ENCODE peak calls at places on chromosomes 16 and 17, in eight cellular contexts. One of them, this sample, is unnamed.
A peak's percentile ranks its signal among the peaks of the same experiment; 100 is the strongest.

GRCh38 chr16:4414187-4414909 is 2.0 kb downstream of the CORO7 start:
- DNase-seq in HepG2: no peak
- DNase-seq in prostate gland: no peak
- DNase-seq in transverse colon: peak; percentile 61
- DNase-seq in K562: no peak
- DNase-seq in IMR-90: no peak
- DNase-seq in heart left ventricle: no peak
- DNase-seq in endothelial cell of umbilical vein: no peak
- DNase-seq in this sample: no peak

GRCh38 chr17:78900816-78901215 is 2.2 kb downstream of the CEP295NL start:
- DNase-seq in K562: no peak
- DNase-seq in heart left ventricle: no peak
- DNase-seq in prostate gland: no peak
- DNase-seq in endothelial cell of umbilical vein: no peak
- DNase-seq in HepG2: no peak
- DNase-seq in IMR-90: no peak
- DNase-seq in transverse colon: no peak
- DNase-seq in this sample: no peak

GRCh38 chr16:28834349-28834748 is 11.6 kb downstream of the ATXN2L start:
- DNase-seq in HepG2: no peak
- DNase-seq in transverse colon: no peak
- DNase-seq in heart left ventricle: no peak
- DNase-seq in prostate gland: no peak
- DNase-seq in endothelial cell of umbilical vein: no peak
- DNase-seq in K562: no peak
- DNase-seq in IMR-90: no peak
- DNase-seq in this sample: no peak

GRCh38 chr17:8057691-8058114 is 18.8 kb downstream of the ALOX15B start:
- DNase-seq in prostate gland: peak; percentile 72
- DNase-seq in K562: peak; percentile 76
- DNase-seq in IMR-90: peak; percentile 75
- DNase-seq in heart left ventricle: peak; percentile 37
- DNase-seq in endothelial cell of umbilical vein: peak; percentile 76
- DNase-seq in transverse colon: no peak
- DNase-seq in HepG2: peak; percentile 75
- DNase-seq in this sample: no peak

GRCh38 chr16:51982715-51983680 is 563.9 kb downstream of the TOX3 start:
- DNase-seq in IMR-90: peak; percentile 78
- DNase-seq in prostate gland: peak; percentile 61
- DNase-seq in HepG2: peak; percentile 67
- DNase-seq in K562: peak; percentile 58
- DNase-seq in heart left ventricle: peak; percentile 21
- DNase-seq in endothelial cell of umbilical vein: peak; percentile 28
- DNase-seq in transverse colon: peak; percentile 15
- DNase-seq in this sample: no peak

GRCh38 chr17:82897514-82898249 is 57.9 kb upstream of the ZNF750 start:
- DNase-seq in IMR-90: no peak
- DNase-seq in prostate gland: no peak
- DNase-seq in transverse colon: no peak
- DNase-seq in HepG2: no peak
- DNase-seq in K562: no peak
- DNase-seq in heart left ventricle: no peak
- DNase-seq in endothelial cell of umbilical vein: no peak
- DNase-seq in this sample: no peak

GRCh38 chr16:11014159-11014558 is 69.8 kb downstream of the CLEC16A start:
- DNase-seq in transverse colon: no peak
- DNase-seq in heart left ventricle: no peak
- DNase-seq in endothelial cell of umbilical vein: no peak
- DNase-seq in HepG2: no peak
- DNase-seq in prostate gland: no peak
- DNase-seq in IMR-90: peak; percentile 92
- DNase-seq in K562: no peak
- DNase-seq in this sample: no peak

GRCh38 chr17:34499576-34499975 is 79.8 kb upstream of the TMEM132E start:
- DNase-seq in transverse colon: no peak
- DNase-seq in HepG2: no peak
- DNase-seq in endothelial cell of umbilical vein: peak; percentile 31
- DNase-seq in K562: peak; percentile 34
- DNase-seq in heart left ventricle: no peak
- DNase-seq in IMR-90: peak; percentile 27
- DNase-seq in prostate gland: no peak
- DNase-seq in this sample: no peak

GRCh38 chr17:16953347-16953746 is 18.6 kb downstream of the TNFRSF13B start:
- DNase-seq in K562: no peak
- DNase-seq in heart left ventricle: no peak
- DNase-seq in transverse colon: no peak
- DNase-seq in prostate gland: no peak
- DNase-seq in IMR-90: no peak
- DNase-seq in HepG2: no peak
- DNase-seq in endothelial cell of umbilical vein: no peak
- DNase-seq in this sample: no peak

DNA sequence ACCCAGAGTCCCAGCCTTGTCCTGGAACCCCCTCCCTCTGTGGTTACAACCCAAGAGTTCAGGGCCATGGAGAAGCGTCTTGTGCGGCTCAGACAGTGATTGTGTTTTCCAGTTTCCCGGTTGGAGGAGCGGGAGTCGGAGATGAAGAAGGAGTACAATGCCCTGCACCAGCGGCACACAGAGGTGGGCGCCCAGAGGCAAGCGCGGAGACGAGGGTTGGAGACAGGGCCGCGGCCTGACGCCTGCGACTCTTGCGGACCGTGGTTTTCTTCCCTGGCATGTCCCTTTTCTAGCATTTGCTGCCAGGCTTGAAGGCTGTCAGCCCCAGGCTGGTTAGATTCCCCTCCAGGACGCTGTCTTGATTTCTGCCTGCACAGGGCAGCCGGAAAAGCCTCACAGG is 23.0 kb downstream of the MAPK8IP3 start:
- DNase-seq in heart left ventricle: no peak
- DNase-seq in prostate gland: no peak
- DNase-seq in IMR-90: no peak
- DNase-seq in K562: no peak
- DNase-seq in endothelial cell of umbilical vein: no peak
- DNase-seq in transverse colon: no peak
- DNase-seq in HepG2: no peak
- DNase-seq in this sample: no peak
- H3K4me1 ChIP-seq in heart left ventricle: no peaks in the 10 kb centered on the region
- H3K4me1 ChIP-seq in prostate gland: no peaks in the 10 kb centered on the region
- H3K4me1 ChIP-seq in IMR-90: no peaks in the 10 kb centered on the region
- H3K4me1 ChIP-seq in K562: peaks cover 17% of the 10 kb centered on the region
- H3K4me1 ChIP-seq in endothelial cell of umbilical vein: no peaks in the 10 kb centered on the region
- H3K4me1 ChIP-seq in transverse colon: no peaks in the 10 kb centered on the region
- H3K4me1 ChIP-seq in HepG2: peaks cover under 1% of the 10 kb centered on the region
- H3K4me1 ChIP-seq in this sample: no peaks in the 10 kb centered on the region

GRCh38 chr17:40363480-40363838 is 1.1 kb downstream of the GJD3 start:
- DNase-seq in heart left ventricle: peak; percentile 57
- DNase-seq in HepG2: no peak
- DNase-seq in K562: peak; percentile 58
- DNase-seq in endothelial cell of umbilical vein: peak; percentile 31
- DNase-seq in IMR-90: no peak
- DNase-seq in transverse colon: peak; percentile 15
- DNase-seq in prostate gland: no peak
- DNase-seq in this sample: peak; percentile 43
- TF ChIP-seq POLR2A in heart left ventricle: no peak
- TF ChIP-seq POLR2A in HepG2: no peak
- TF ChIP-seq POLR2A in K562: no peak
- TF ChIP-seq POLR2A in endothelial cell of umbilical vein: peak; percentile 17
- TF ChIP-seq POLR2A in IMR-90: no peak
- TF ChIP-seq POLR2A in transverse colon: no peak
- TF ChIP-seq POLR2A in prostate gland: no peak
- TF ChIP-seq POLR2A in this sample: no peak

DNA sequence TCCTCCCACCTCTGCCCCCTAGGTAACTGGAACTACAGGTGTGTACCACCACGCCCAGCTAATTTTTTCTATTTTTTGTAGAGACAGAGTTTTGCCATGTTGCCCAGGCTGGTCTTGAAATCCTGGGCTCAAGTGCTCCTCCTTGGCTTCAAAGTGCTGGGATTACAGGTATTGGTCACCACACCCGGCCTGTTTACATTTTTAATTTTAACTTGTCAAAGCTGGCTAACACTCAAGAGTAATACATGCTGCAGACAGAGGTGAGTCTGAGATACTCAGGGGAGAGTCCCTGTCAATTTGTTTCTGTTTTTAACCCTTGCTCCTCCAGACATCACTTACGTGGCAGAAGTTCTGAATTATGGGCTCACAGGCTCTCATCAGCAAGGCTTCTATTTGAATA is 50.7 kb upstream of the CLEC18B start:
- DNase-seq in IMR-90: no peak
- DNase-seq in heart left ventricle: no peak
- DNase-seq in HepG2: no peak
- DNase-seq in transverse colon: no peak
- DNase-seq in endothelial cell of umbilical vein: no peak
- DNase-seq in prostate gland: no peak
- DNase-seq in K562: no peak
- DNase-seq in this sample: no peak
- H3K36me3 ChIP-seq in IMR-90: peaks cover 51% of the 10 kb centered on the region
- H3K36me3 ChIP-seq in heart left ventricle: peaks cover 100% of the 10 kb centered on the region
- H3K36me3 ChIP-seq in HepG2: peaks cover 91% of the 10 kb centered on the region
- H3K36me3 ChIP-seq in transverse colon: peaks cover 59% of the 10 kb centered on the region
- H3K36me3 ChIP-seq in endothelial cell of umbilical vein: peaks cover 30% of the 10 kb centered on the region
- H3K36me3 ChIP-seq in prostate gland: peaks cover 11% of the 10 kb centered on the region
- H3K36me3 ChIP-seq in K562: peaks cover 64% of the 10 kb centered on the region
- H3K36me3 ChIP-seq in this sample: peaks cover 50% of the 10 kb centered on the region

GRCh38 chr17:81354252-81354943 is 40.9 kb upstream of the BAHCC1 start:
- DNase-seq in HepG2: no peak
- DNase-seq in transverse colon: no peak
- DNase-seq in heart left ventricle: no peak
- DNase-seq in K562: no peak
- DNase-seq in prostate gland: no peak
- DNase-seq in IMR-90: no peak
- DNase-seq in endothelial cell of umbilical vein: no peak
- DNase-seq in this sample: no peak
- H3K4me1 ChIP-seq in HepG2: peaks cover 53% of the 10 kb centered on the region
- H3K4me1 ChIP-seq in transverse colon: peaks cover 12% of the 10 kb centered on the region
- H3K4me1 ChIP-seq in heart left ventricle: no peaks in the 10 kb centered on the region
- H3K4me1 ChIP-seq in K562: peaks cover 25% of the 10 kb centered on the region
- H3K4me1 ChIP-seq in prostate gland: no peaks in the 10 kb centered on the region
- H3K4me1 ChIP-seq in IMR-90: peaks cover 2% of the 10 kb centered on the region
- H3K4me1 ChIP-seq in endothelial cell of umbilical vein: no peaks in the 10 kb centered on the region
- H3K4me1 ChIP-seq in this sample: no peaks in the 10 kb centered on the region

GRCh38 chr16:14362774-14363371 is 267.2 kb downstream of the PARN start:
- DNase-seq in IMR-90: peak; percentile 74
- DNase-seq in transverse colon: no peak
- DNase-seq in HepG2: no peak
- DNase-seq in K562: no peak
- DNase-seq in heart left ventricle: no peak
- DNase-seq in prostate gland: no peak
- DNase-seq in endothelial cell of umbilical vein: no peak
- DNase-seq in this sample: no peak
- TF ChIP-seq POLR2A in IMR-90: no peak
- TF ChIP-seq POLR2A in transverse colon: no peak
- TF ChIP-seq POLR2A in HepG2: no peak
- TF ChIP-seq POLR2A in K562: no peak
- TF ChIP-seq POLR2A in heart left ventricle: no peak
- TF ChIP-seq POLR2A in prostate gland: no peak
- TF ChIP-seq POLR2A in endothelial cell of umbilical vein: no peak
- TF ChIP-seq POLR2A in this sample: no peak

GRCh38 chr16:27522173-27522707 is 27.5 kb downstream of the GTF3C1 start:
- DNase-seq in HepG2: no peak
- DNase-seq in heart left ventricle: peak; percentile 54
- DNase-seq in IMR-90: no peak
- DNase-seq in prostate gland: no peak
- DNase-seq in K562: no peak
- DNase-seq in endothelial cell of umbilical vein: no peak
- DNase-seq in transverse colon: no peak
- DNase-seq in this sample: no peak
- H3K36me3 ChIP-seq in HepG2: peaks cover 73% of the 10 kb centered on the region
- H3K36me3 ChIP-seq in heart left ventricle: peaks cover 79% of the 10 kb centered on the region
- H3K36me3 ChIP-seq in IMR-90: peaks cover 57% of the 10 kb centered on the region
- H3K36me3 ChIP-seq in prostate gland: no peaks in the 10 kb centered on the region
- H3K36me3 ChIP-seq in K562: peaks cover 67% of the 10 kb centered on the region
- H3K36me3 ChIP-seq in endothelial cell of umbilical vein: peaks cover 36% of the 10 kb centered on the region
- H3K36me3 ChIP-seq in transverse colon: peaks cover 32% of the 10 kb centered on the region
- H3K36me3 ChIP-seq in this sample: peaks cover 32% of the 10 kb centered on the region

GRCh38 chr16:72937360-72937759 is 110.6 kb downstream of the ZFHX3 start:
- DNase-seq in K562: no peak
- DNase-seq in transverse colon: no peak
- DNase-seq in heart left ventricle: no peak
- DNase-seq in prostate gland: no peak
- DNase-seq in HepG2: peak; percentile 49
- DNase-seq in IMR-90: no peak
- DNase-seq in endothelial cell of umbilical vein: no peak
- DNase-seq in this sample: no peak
- H3K4me1 ChIP-seq in K562: no peaks in the 10 kb centered on the region
- H3K4me1 ChIP-seq in transverse colon: peaks cover 42% of the 10 kb centered on the region
- H3K4me1 ChIP-seq in heart left ventricle: peaks cover 32% of the 10 kb centered on the region
- H3K4me1 ChIP-seq in prostate gland: peaks cover 33% of the 10 kb centered on the region
- H3K4me1 ChIP-seq in HepG2: peaks cover 78% of the 10 kb centered on the region
- H3K4me1 ChIP-seq in IMR-90: peaks cover 16% of the 10 kb centered on the region
- H3K4me1 ChIP-seq in endothelial cell of umbilical vein: peaks cover 12% of the 10 kb centered on the region
- H3K4me1 ChIP-seq in this sample: peaks cover 8% of the 10 kb centered on the region

GRCh38 chr17:42997984-42998938 is at the start of gene RPL27:
- DNase-seq in transverse colon: peak; percentile 99
- DNase-seq in K562: peak; percentile 99
- DNase-seq in heart left ventricle: peak; percentile 98
- DNase-seq in prostate gland: peak; percentile 99
- DNase-seq in endothelial cell of umbilical vein: peak; percentile 100
- DNase-seq in HepG2: peak; percentile 100
- DNase-seq in IMR-90: peak; percentile 100
- DNase-seq in this sample: peak; percentile 98
- TF ChIP-seq POLR2A in transverse colon: peak; percentile 91
- TF ChIP-seq POLR2A in K562: peak; percentile 99
- TF ChIP-seq POLR2A in heart left ventricle: no peak
- TF ChIP-seq POLR2A in prostate gland: peak; percentile 82
- TF ChIP-seq POLR2A in endothelial cell of umbilical vein: peak; percentile 94
- TF ChIP-seq POLR2A in HepG2: peak; percentile 98
- TF ChIP-seq POLR2A in IMR-90: peak; percentile 97
- TF ChIP-seq POLR2A in this sample: peak; percentile 77

GRCh38 chr16:16788004-16788403 is 409.1 kb downstream of the NPIPA7 start:
- DNase-seq in endothelial cell of umbilical vein: no peak
- DNase-seq in heart left ventricle: no peak
- DNase-seq in transverse colon: no peak
- DNase-seq in IMR-90: no peak
- DNase-seq in HepG2: no peak
- DNase-seq in K562: no peak
- DNase-seq in prostate gland: no peak
- DNase-seq in this sample: no peak
- H3K36me3 ChIP-seq in endothelial cell of umbilical vein: no peaks in the 10 kb centered on the region
- H3K36me3 ChIP-seq in heart left ventricle: no peaks in the 10 kb centered on the region
- H3K36me3 ChIP-seq in transverse colon: no peaks in the 10 kb centered on the region
- H3K36me3 ChIP-seq in IMR-90: no peaks in the 10 kb centered on the region
- H3K36me3 ChIP-seq in HepG2: no peaks in the 10 kb centered on the region
- H3K36me3 ChIP-seq in K562: peaks cover 7% of the 10 kb centered on the region
- H3K36me3 ChIP-seq in prostate gland: no peaks in the 10 kb centered on the region
- H3K36me3 ChIP-seq in this sample: no peaks in the 10 kb centered on the region